ENCODE peak calls at places on chromosome 11, in four cellular contexts. T, P, J and H are unnamed samples.

GRCh38 chr11:19903620-19904069 is 191.0 kb downstream of the NAV2 start:
- DNase-seq in J (peak; percentile 95), T (peak; percentile 46), P (no peak), H (peak; percentile 26)

GRCh38 chr11:126347751-126348628 is 7.5 kb upstream of the ST3GAL4 start:
- DNase-seq in J (no peak), T (no peak), P (no peak), H (no peak)

GRCh38 chr11:15969281-15969680 is 387.1 kb downstream of the SOX6 start:
- DNase-seq in J (peak; percentile 88), P (no peak), T (no peak), H (peak; percentile 25)

GRCh38 chr11:16297332-16297731 is 59.0 kb downstream of the SOX6 start:
- DNase-seq in J (no peak), P (no peak), T (no peak), H (no peak)

GRCh38 chr11:45314900-45315299 is 28.8 kb upstream of the SYT13 start:
- DNase-seq in P (no peak), J (no peak), T (no peak), H (no peak)

GRCh38 chr11:29243616-29244015 is 773.2 kb downstream of the KCNA4 start:
- DNase-seq in J (peak; percentile 18), T (no peak), P (no peak), H (no peak)

GRCh38 chr11:71446942-71447688 is 1.1 kb downstream of the DHCR7 start:
- DNase-seq in P (no peak), J (peak; percentile 81), T (no peak), H (no peak)

GRCh38 chr11:127493330-127493729 is 492.8 kb upstream of the KIRREL3 start:
- DNase-seq in P (no peak), J (peak; percentile 29), T (no peak), H (no peak)

GRCh38 chr11:74417860-74418508 is 19.8 kb upstream of the PGM2L1 start:
- DNase-seq in P (no peak), T (no peak), J (peak; percentile 14), H (no peak)

GRCh38 chr11:122095950-122096942 is 19.8 kb downstream of the BLID start:
- DNase-seq in T (peak; percentile 20), J (peak; percentile 78), P (no peak), H (no peak)

GRCh38 chr11:57323503-57324153 is 1.1 kb downstream of the TNKS1BP1 start:
- DNase-seq in J (peak; percentile 70), P (no peak), T (no peak), H (no peak)

GRCh38 chr11:12543596-12544415 is 130.4 kb upstream of the TEAD1 start:
- DNase-seq in J (no peak), P (no peak), T (no peak), H (no peak)

GRCh38 chr11:1915795-1916131 is 3.7 kb upstream of the TNNT3 start:
- DNase-seq in J (no peak), P (no peak), T (no peak), H (no peak)

GRCh38 chr11:12516387-12517110 is 139.2 kb downstream of the PARVA start:
- DNase-seq in P (no peak), J (no peak), T (no peak), H (no peak)

GRCh38 chr11:86431258-86431657 is 56.6 kb downstream of the CCDC81 start:
- DNase-seq in J (no peak), T (no peak), P (no peak), H (no peak)

GRCh38 chr11:69200331-69201047 is 44.8 kb downstream of the SMIM38 start:
- DNase-seq in J (no peak), T (no peak), P (no peak), H (no peak)

GRCh38 chr11:78688460-78688859 is 113.8 kb upstream of the NARS2 start:
- DNase-seq in T (no peak), P (no peak), J (no peak), H (no peak)

GRCh38 chr11:19218801-19219460 is 17.1 kb upstream of the CSRP3 start:
- DNase-seq in J (peak; percentile 5), P (no peak), T (no peak), H (no peak)

GRCh38 chr11:120994460-120994859 is 29.4 kb upstream of the TBCEL start:
- DNase-seq in T (no peak), P (no peak), J (no peak), H (no peak)

GRCh38 chr11:104372111-104372510 is 208.2 kb upstream of the PDGFD start:
- DNase-seq in J (no peak), T (no peak), P (no peak), H (no peak)

GRCh38 chr11:30586251-30587144 is at the start of gene MPPED2:
- DNase-seq in T (no peak), J (no peak), P (no peak), H (peak; percentile 63)

GRCh38 chr11:112786886-112787530 is 174.2 kb upstream of the NCAM1 start:
- DNase-seq in J (no peak), P (no peak), T (no peak), H (no peak)

GRCh38 chr11:12725863-12726666 is 51.8 kb downstream of the TEAD1 start:
- DNase-seq in P (no peak), T (no peak), J (no peak), H (no peak)

GRCh38 chr11:105202844-105203548 is 63.4 kb upstream of the CARD18 start:
- DNase-seq in P (no peak), T (no peak), J (no peak), H (no peak)

GRCh38 chr11:129225190-129225589 is 33.1 kb upstream of the ARHGAP32 start:
- DNase-seq in J (no peak), P (no peak), T (no peak), H (no peak)

GRCh38 chr11:7974668-7975067 is 9.4 kb upstream of the NLRP10 start:
- DNase-seq in J (no peak), P (no peak), T (no peak), H (no peak)

GRCh38 chr11:134939905-134940304 is 527.9 kb upstream of the B3GAT1 start:
- DNase-seq in P (no peak), T (no peak), J (no peak), H (no peak)

GRCh38 chr11:70713988-70714665 is 315.8 kb downstream of the CTTN start:
- DNase-seq in J (no peak), T (no peak), P (no peak), H (no peak)

GRCh38 chr11:61080526-61080925 is 21.8 kb upstream of the CD5 start:
- DNase-seq in P (no peak), J (no peak), T (no peak), H (no peak)

GRCh38 chr11:9717719-9718118 is 53.8 kb downstream of the SWAP70 start:
- DNase-seq in T (no peak), J (peak; percentile 45), P (no peak), H (no peak)